ENCODE peak calls at places on chromosomes 12 and 14, in six cellular contexts. E is esophagus muscularis mucosa, H is lower leg skin, N is GM12891, L is A549, S is adrenal gland. W is an unnamed sample.

GRCh38 chr12:43038991-43039390 is 449.4 kb upstream of the PRICKLE1 start:
- DNase-seq in E (no peak), H (no peak), N (no peak), L (no peak), S (no peak), W (no peak)

GRCh38 chr14:41668346-41668745 is 61.7 kb downstream of the LRFN5 start:
- DNase-seq in E (no peak), H (no peak), N (no peak), L (no peak), S (no peak), W (no peak)

GRCh38 chr12:55816876-55817351 is 610 bp downstream of the SARNP start:
- DNase-seq in E (peak), H (no peak), N (no peak), L (peak), S (no peak), W (no peak)

GRCh38 chr12:111441107-111441928 is 35.6 kb downstream of the SH2B3 start:
- DNase-seq in E (no peak), H (peak), N (no peak), L (no peak), S (peak), W (no peak)

GRCh38 chr14:36057452-36058142 is 118.9 kb downstream of the PTCSC3 start:
- DNase-seq in E (no peak), H (no peak), N (no peak), L (no peak), S (no peak), W (no peak)

GRCh38 chr12:49515266-49515665 is 23.6 kb upstream of the KCNH3 start:
- DNase-seq in E (peak), H (no peak), N (no peak), L (peak), S (no peak), W (no peak)

GRCh38 chr12:4194661-4195060 is 78.9 kb upstream of the CCND2 start:
- DNase-seq in E (peak), H (no peak), N (no peak), L (no peak), S (no peak), W (no peak)

GRCh38 chr12:27711312-27711682 is 665 bp downstream of the MRPS35 start:
- DNase-seq in E (no peak), H (no peak), N (peak), L (no peak), S (no peak), W (no peak)

DNA sequence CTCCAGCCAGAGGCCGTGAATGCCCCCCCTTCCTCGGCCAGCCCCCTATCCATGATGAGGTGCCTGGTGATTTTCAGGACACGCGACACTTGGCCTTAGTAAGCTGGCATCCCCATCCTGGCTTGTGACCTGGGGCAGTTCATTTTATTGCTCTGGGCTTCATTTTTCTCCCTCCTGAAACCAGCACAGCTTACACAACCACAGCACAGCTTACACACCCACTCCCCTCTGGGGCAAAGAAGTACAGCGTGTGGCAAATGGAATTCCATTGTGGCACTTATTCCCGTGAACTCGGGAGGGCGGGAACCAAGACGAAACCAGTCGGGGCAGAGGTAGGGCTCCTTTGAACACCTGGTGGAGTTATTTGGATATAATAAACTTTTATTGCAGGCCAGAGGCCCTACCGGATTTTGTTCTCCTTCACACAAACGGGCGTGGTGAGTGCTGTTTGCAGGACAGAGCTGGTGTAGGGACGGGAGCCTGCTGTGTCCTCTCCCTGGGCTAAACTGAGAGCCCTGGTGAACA is 29.1 kb downstream of the CD9 start:
- DNase-seq in E (no peak), H (no peak), N (no peak), L (no peak), S (no peak), W (no peak)
- TF ChIP-seq POLR2A in E (no peak), H (no peak), N (no peak), L (no peak), S (no peak), W (no peak)

GRCh38 chr12:117441751-117442150 is 80.3 kb upstream of the NOS1 start:
- DNase-seq in E (no peak), H (peak), N (no peak), L (peak), S (peak), W (no peak)
- TF ChIP-seq POLR2A in E (no peak), H (no peak), N (no peak), L (no peak), S (no peak), W (no peak)

GRCh38 chr14:49585803-49586672 is at the start of gene RPS29:
- DNase-seq in E (peak), H (peak), N (peak), L (peak), S (peak), W (peak)

GRCh38 chr14:49594347-49595089 is 4.2 kb upstream of the LRR1 start:
- DNase-seq in E (no peak), H (no peak), N (no peak), L (no peak), S (peak), W (no peak)

GRCh38 chr14:49593016-49593415 is 5.7 kb upstream of the LRR1 start:
- DNase-seq in E (no peak), H (no peak), N (no peak), L (no peak), S (no peak), W (no peak)

GRCh38 chr14:49586673-49587460 is 687 bp upstream of the RPS29 start:
- DNase-seq in E (no peak), H (peak), N (no peak), L (peak), S (peak), W (no peak)

DNA sequence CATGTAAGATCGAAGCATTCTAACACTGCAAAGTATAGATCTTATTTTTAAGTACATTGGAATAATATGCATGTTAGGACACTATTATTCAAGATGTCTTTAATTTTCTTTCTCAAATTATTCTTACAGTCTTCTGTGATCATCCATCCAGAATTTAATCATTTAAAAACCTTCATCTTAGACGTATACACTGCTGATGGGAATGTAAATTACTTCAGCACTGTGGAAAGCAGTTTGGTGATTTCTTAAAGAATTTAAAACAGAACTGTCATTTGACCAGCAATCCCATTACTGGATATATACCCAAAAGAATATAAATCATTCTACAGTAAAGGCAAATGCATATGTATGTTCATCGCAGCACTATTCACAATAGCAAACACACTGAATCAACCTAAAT is 3.2 kb upstream of the RPS29 start:
- DNase-seq in E (no peak), H (no peak), N (no peak), L (no peak), S (no peak), W (no peak)
- TF ChIP-seq POLR2A in E (no peak), H (no peak), N (no peak), L (no peak), S (no peak), W (no peak)

GRCh38 chr12:122526683-122527477 is at the start of the genes KNTC1 and RSRC2:
- DNase-seq in E (peak), H (peak), N (peak), L (peak), S (peak), W (peak)
- TF ChIP-seq POLR2A in E (peak), H (peak), N (peak), L (peak), S (peak), W (peak)

GRCh38 chr12:53191096-53191884 is 10.6 kb upstream of the CSAD start:
- DNase-seq in E (no peak), H (peak), N (no peak), L (no peak), S (no peak), W (no peak)

GRCh38 chr12:53191885-53192530 is 11.3 kb upstream of the CSAD start:
- DNase-seq in E (no peak), H (peak), N (no peak), L (no peak), S (no peak), W (no peak)

GRCh38 chr12:53193040-53193439 is 12.3 kb upstream of the CSAD start:
- DNase-seq in E (no peak), H (peak), N (no peak), L (no peak), S (no peak), W (no peak)

GRCh38 chr12:53192531-53193021 is 11.9 kb upstream of the CSAD start:
- DNase-seq in E (no peak), H (peak), N (no peak), L (no peak), S (no peak), W (no peak)

GRCh38 chr12:53190108-53190729 is 9.5 kb upstream of the CSAD start:
- DNase-seq in E (no peak), H (peak), N (no peak), L (peak), S (peak), W (peak)
- TF ChIP-seq POLR2A in E (no peak), H (no peak), N (no peak), L (no peak), S (no peak), W (no peak)

GRCh38 chr14:52553671-52554575 is 1.3 kb downstream of the GPR137C start:
- DNase-seq in E (peak), H (peak), N (no peak), L (no peak), S (peak), W (no peak)
- TF ChIP-seq POLR2A in E (no peak), H (no peak), N (no peak), L (no peak), S (no peak), W (no peak)

W was measured in H54.